ENCODE peak calls at places on chromosomes 16 and 17, in seven cellular contexts. G is ovary; P is activated T-helper 9 cell treated with anti-CD3 and anti-CD28 coated beads, Interleukin-2, amount 50 U/mL, for 16 hours; H is T-cell; L is retinal pigment epithelial cell; W is tibial nerve; Z is Calu3. T is an unnamed sample.

GRCh38 chr17:59420901-59421300 is 89.4 kb downstream of the YPEL2 start:
- DNase-seq in L (no peak), W (no peak), H (no peak), P (no peak), Z (no peak), G (no peak), T (no peak)

GRCh38 chr16:6645758-6646423 is 686.8 kb upstream of the RBFOX1 start:
- DNase-seq in W (no peak), H (no peak), P (no peak), L (no peak), Z (no peak), G (no peak), T (no peak)

GRCh38 chr16:10993649-10994048 is 49.3 kb downstream of the CLEC16A start:
- DNase-seq in H (no peak), G (no peak), Z (no peak), W (no peak), L (no peak), P (no peak), T (no peak)

GRCh38 chr16:31074814-31075183 is 577 bp downstream of the ZNF646 start:
- DNase-seq in G (no peak), Z (no peak), P (no peak), W (no peak), L (no peak), H (no peak), T (no peak)

GRCh38 chr16:19595043-19595767 is 39.7 kb downstream of the VPS35L start:
- DNase-seq in G (peak), Z (peak), P (no peak), H (no peak), W (no peak), L (peak), T (peak)

GRCh38 chr16:67847064-67847861 is at the start of gene CENPT:
- DNase-seq in H (no peak), G (no peak), Z (peak), L (no peak), W (no peak), P (no peak), T (peak)

GRCh38 chr16:5509794-5510193 is 412.2 kb upstream of the EEF2KMT start:
- DNase-seq in W (no peak), L (no peak), G (no peak), H (no peak), Z (no peak), P (no peak), T (peak)

GRCh38 chr17:27782791-27783206 is 17.5 kb downstream of the NOS2 start:
- DNase-seq in H (no peak), P (no peak), L (no peak), Z (no peak), G (no peak), W (peak), T (no peak)

GRCh38 chr16:72859581-72859980 is 188.3 kb downstream of the ZFHX3 start:
- DNase-seq in G (no peak), H (no peak), Z (no peak), L (no peak), W (no peak), P (no peak), T (no peak)

GRCh38 chr17:35713069-35713728 is 18.2 kb upstream of the RASL10B start:
- DNase-seq in W (peak), H (no peak), Z (no peak), G (no peak), L (peak), P (no peak), T (no peak)

GRCh38 chr16:6634151-6634550 is 698.5 kb upstream of the RBFOX1 start:
- DNase-seq in Z (no peak), L (no peak), W (no peak), G (no peak), H (no peak), P (no peak), T (peak)

GRCh38 chr17:28948873-28949184 is 2.5 kb downstream of the PHF12 start:
- DNase-seq in Z (no peak), G (no peak), L (no peak), W (no peak), H (no peak), P (no peak), T (no peak)

GRCh38 chr17:146983-147761 is 9.8 kb downstream of the SCGB1C2 start:
- DNase-seq in G (peak), P (no peak), W (peak), L (no peak), H (no peak), Z (no peak), T (no peak)

T was measured in MG63.